ENCODE peak calls at places on chromosomes 11 and 22, in ten cellular contexts. L, A, V, Y, N, B, W, U, S and H are unnamed samples.

GRCh38 chr11:35617316-35617686 is 959 bp upstream of the FJX1 start:
- DNase-seq in L (no peak), A (no peak), V (no peak), Y (no peak), N (no peak), B (no peak), W (no peak), U (no peak), S (no peak), H (no peak)

GRCh38 chr11:62497132-62497915 is 49.3 kb downstream of the AHNAK start:
- DNase-seq in L (peak), A (peak), V (peak), Y (peak), N (peak), B (peak), W (no peak), U (no peak), S (peak), H (no peak)

GRCh38 chr11:64862914-64863313 is 15.5 kb downstream of the EHD1 start:
- DNase-seq in L (no peak), A (no peak), V (no peak), Y (no peak), N (no peak), B (no peak), W (no peak), U (no peak), S (no peak), H (no peak)

GRCh38 chr22:41524809-41525449 is 19.3 kb downstream of the POLR3H start:
- DNase-seq in L (no peak), A (no peak), V (no peak), Y (no peak), N (no peak), B (no peak), W (peak), U (peak), S (no peak), H (no peak)

GRCh38 chr11:30295178-30295885 is 27.6 kb upstream of the ARL14EP start:
- DNase-seq in L (no peak), A (no peak), V (no peak), Y (no peak), N (no peak), B (no peak), W (no peak), U (no peak), S (no peak), H (no peak)

GRCh38 chr11:107591446-107592236 is 694 bp downstream of the ELMOD1 start:
- DNase-seq in L (no peak), A (no peak), V (no peak), Y (no peak), N (no peak), B (peak), W (peak), U (peak), S (peak), H (no peak)

GRCh38 chr11:9616042-9616640 is 42.7 kb downstream of the WEE1 start:
- DNase-seq in L (no peak), A (no peak), V (no peak), Y (no peak), N (no peak), B (no peak), W (no peak), U (no peak), S (peak), H (no peak)

GRCh38 chr11:20050048-20050447 is 110.2 kb downstream of the DBX1 start:
- DNase-seq in L (no peak), A (no peak), V (no peak), Y (no peak), N (no peak), B (no peak), W (no peak), U (no peak), S (no peak), H (no peak)

GRCh38 chr11:106998126-106998525 is 20.1 kb downstream of the GUCY1A2 start:
- DNase-seq in L (peak), A (no peak), V (no peak), Y (no peak), N (no peak), B (no peak), W (no peak), U (no peak), S (peak), H (no peak)

GRCh38 chr11:36009469-36009868 is 65.6 kb downstream of the LDLRAD3 start:
- DNase-seq in L (no peak), A (peak), V (no peak), Y (no peak), N (no peak), B (no peak), W (no peak), U (no peak), S (peak), H (no peak)

GRCh38 chr11:78227906-78228305 is 39.2 kb downstream of the USP35 start:
- DNase-seq in L (no peak), A (no peak), V (no peak), Y (no peak), N (no peak), B (no peak), W (no peak), U (no peak), S (no peak), H (no peak)

GRCh38 chr11:16081756-16082531 is 274.4 kb downstream of the SOX6 start:
- DNase-seq in L (no peak), A (no peak), V (no peak), Y (no peak), N (peak), B (no peak), W (no peak), U (no peak), S (no peak), H (no peak)

GRCh38 chr22:28444659-28445058 is 235.0 kb downstream of the TTC28 start:
- DNase-seq in L (no peak), A (no peak), V (no peak), Y (no peak), N (no peak), B (no peak), W (no peak), U (no peak), S (peak), H (no peak)

GRCh38 chr22:31096637-31097274 is 10.6 kb downstream of the SELENOM start:
- DNase-seq in L (no peak), A (no peak), V (no peak), Y (peak), N (no peak), B (no peak), W (no peak), U (peak), S (no peak), H (no peak)

GRCh38 chr11:108034034-108034433 is 25.3 kb downstream of the CUL5 start:
- DNase-seq in L (no peak), A (no peak), V (no peak), Y (no peak), N (no peak), B (no peak), W (no peak), U (no peak), S (no peak), H (no peak)

GRCh38 chr11:2806351-2807058 is 79.1 kb downstream of the CDKN1C start:
- DNase-seq in L (no peak), A (no peak), V (peak), Y (no peak), N (no peak), B (no peak), W (no peak), U (peak), S (no peak), H (no peak)

GRCh38 chr11:83914995-83915394 is 628.8 kb upstream of the CCDC90B start:
- DNase-seq in L (no peak), A (no peak), V (no peak), Y (no peak), N (no peak), B (no peak), W (no peak), U (no peak), S (no peak), H (no peak)

GRCh38 chr22:23833017-23833795 is 5.6 kb downstream of the DERL3 start:
- DNase-seq in L (no peak), A (no peak), V (no peak), Y (no peak), N (no peak), B (no peak), W (no peak), U (no peak), S (no peak), H (no peak)

GRCh38 chr22:19959587-19960490 is 18.2 kb upstream of the TXNRD2 start:
- DNase-seq in L (no peak), A (no peak), V (no peak), Y (no peak), N (no peak), B (no peak), W (no peak), U (peak), S (no peak), H (no peak)

GRCh38 chr11:40125054-40125453 is 1334.4 kb downstream of the LRRC4C start:
- DNase-seq in L (no peak), A (no peak), V (no peak), Y (no peak), N (no peak), B (no peak), W (no peak), U (no peak), S (no peak), H (no peak)

GRCh38 chr11:4607782-4608666 is at the start of gene TRIM68:
- DNase-seq in L (peak), A (peak), V (peak), Y (peak), N (peak), B (peak), W (peak), U (peak), S (peak), H (peak)

GRCh38 chr11:117096973-117097566 is 1.2 kb downstream of the SIK3 start:
- DNase-seq in L (no peak), A (no peak), V (no peak), Y (no peak), N (no peak), B (no peak), W (no peak), U (no peak), S (peak), H (no peak)

GRCh38 chr11:96168623-96169022 is 174.4 kb downstream of the MAML2 start:
- DNase-seq in L (peak), A (peak), V (peak), Y (no peak), N (no peak), B (no peak), W (peak), U (no peak), S (peak), H (no peak)

GRCh38 chr11:27933992-27934829 is 173.7 kb downstream of the KIF18A start:
- DNase-seq in L (peak), A (no peak), V (no peak), Y (no peak), N (no peak), B (no peak), W (no peak), U (no peak), S (peak), H (peak)

GRCh38 chr11:61516191-61516590 is 7.6 kb downstream of the LRRC10B start:
- DNase-seq in L (no peak), A (no peak), V (no peak), Y (no peak), N (no peak), B (no peak), W (no peak), U (no peak), S (peak), H (no peak)

GRCh38 chr11:65576232-65576866 is 496 bp downstream of the EHBP1L1 start:
- DNase-seq in L (no peak), A (no peak), V (peak), Y (no peak), N (no peak), B (no peak), W (peak), U (no peak), S (peak), H (no peak)

GRCh38 chr11:102010776-102011500 is 36.3 kb upstream of the CFAP300 start:
- DNase-seq in L (peak), A (peak), V (peak), Y (no peak), N (no peak), B (peak), W (no peak), U (peak), S (peak), H (peak)